ENCODE peak calls at places on chromosome 9, in six cellular contexts. One of them, this sample, is unnamed.

GRCh38 chr9:27279611-27280010 is 17.3 kb downstream of the EQTN start:
- DNase-seq in GM12878: no peak
- DNase-seq in A549: no peak
- DNase-seq in NB4: no peak
- DNase-seq in HepG2: no peak
- DNase-seq in endothelial cell of umbilical vein: peak
- DNase-seq in this sample: no peak

GRCh38 chr9:104872959-104873850 is 54.8 kb downstream of the ABCA1 start:
- DNase-seq in GM12878: no peak
- DNase-seq in A549: peak
- DNase-seq in NB4: peak
- DNase-seq in HepG2: peak
- DNase-seq in endothelial cell of umbilical vein: peak
- DNase-seq in this sample: no peak

GRCh38 chr9:123338710-123339665 is 17.0 kb upstream of the CRB2 start:
- DNase-seq in GM12878: peak
- DNase-seq in A549: no peak
- DNase-seq in NB4: peak
- DNase-seq in HepG2: no peak
- DNase-seq in endothelial cell of umbilical vein: peak
- DNase-seq in this sample: peak

GRCh38 chr9:33129251-33129885 is 37.8 kb downstream of the B4GALT1 start:
- DNase-seq in GM12878: no peak
- DNase-seq in A549: no peak
- DNase-seq in NB4: no peak
- DNase-seq in HepG2: no peak
- DNase-seq in endothelial cell of umbilical vein: no peak
- DNase-seq in this sample: no peak

GRCh38 chr9:1217076-1217475 is 166.9 kb downstream of the DMRT2 start:
- DNase-seq in GM12878: no peak
- DNase-seq in A549: no peak
- DNase-seq in NB4: no peak
- DNase-seq in HepG2: no peak
- DNase-seq in endothelial cell of umbilical vein: no peak
- DNase-seq in this sample: no peak

GRCh38 chr9:34377402-34377741 is 674 bp upstream of the MYORG start:
- DNase-seq in GM12878: no peak
- DNase-seq in A549: no peak
- DNase-seq in NB4: peak
- DNase-seq in HepG2: no peak
- DNase-seq in endothelial cell of umbilical vein: no peak
- DNase-seq in this sample: peak

GRCh38 chr9:124355032-124355940 is 60.0 kb downstream of the PSMB7 start:
- DNase-seq in GM12878: no peak
- DNase-seq in A549: no peak
- DNase-seq in NB4: no peak
- DNase-seq in HepG2: no peak
- DNase-seq in endothelial cell of umbilical vein: no peak
- DNase-seq in this sample: no peak

GRCh38 chr9:110047955-110048472 is 159.9 kb downstream of the C9orf152 start:
- DNase-seq in GM12878: no peak
- DNase-seq in A549: no peak
- DNase-seq in NB4: no peak
- DNase-seq in HepG2: no peak
- DNase-seq in endothelial cell of umbilical vein: peak
- DNase-seq in this sample: no peak

GRCh38 chr9:72983056-72983455 is 30.2 kb upstream of the ALDH1A1 start:
- DNase-seq in GM12878: no peak
- DNase-seq in A549: peak
- DNase-seq in NB4: no peak
- DNase-seq in HepG2: peak
- DNase-seq in endothelial cell of umbilical vein: no peak
- DNase-seq in this sample: no peak

GRCh38 chr9:136861874-136862457 is 4.1 kb downstream of the EDF1 start:
- DNase-seq in GM12878: no peak
- DNase-seq in A549: no peak
- DNase-seq in NB4: no peak
- DNase-seq in HepG2: no peak
- DNase-seq in endothelial cell of umbilical vein: no peak
- DNase-seq in this sample: no peak

GRCh38 chr9:130039504-130040147 is 3.4 kb downstream of the FNBP1 start:
- DNase-seq in GM12878: peak
- DNase-seq in A549: peak
- DNase-seq in NB4: peak
- DNase-seq in HepG2: no peak
- DNase-seq in endothelial cell of umbilical vein: no peak
- DNase-seq in this sample: no peak

GRCh38 chr9:130030821-130031481 is 12.0 kb downstream of the FNBP1 start:
- DNase-seq in GM12878: no peak
- DNase-seq in A549: no peak
- DNase-seq in NB4: no peak
- DNase-seq in HepG2: peak
- DNase-seq in endothelial cell of umbilical vein: no peak
- DNase-seq in this sample: no peak

GRCh38 chr9:130034570-130034969 is 8.4 kb downstream of the FNBP1 start:
- DNase-seq in GM12878: no peak
- DNase-seq in A549: no peak
- DNase-seq in NB4: peak
- DNase-seq in HepG2: no peak
- DNase-seq in endothelial cell of umbilical vein: peak
- DNase-seq in this sample: no peak

GRCh38 chr9:130040901-130041647 is 1.9 kb downstream of the FNBP1 start:
- DNase-seq in GM12878: no peak
- DNase-seq in A549: no peak
- DNase-seq in NB4: no peak
- DNase-seq in HepG2: no peak
- DNase-seq in endothelial cell of umbilical vein: no peak
- DNase-seq in this sample: no peak

GRCh38 chr9:130036099-130036498 is 6.9 kb downstream of the FNBP1 start:
- DNase-seq in GM12878: no peak
- DNase-seq in A549: no peak
- DNase-seq in NB4: no peak
- DNase-seq in HepG2: no peak
- DNase-seq in endothelial cell of umbilical vein: peak
- DNase-seq in this sample: no peak
- TF ChIP-seq MYC in GM12878: no peak
- TF ChIP-seq MYC in A549: no peak
- TF ChIP-seq MYC in NB4: no peak
- TF ChIP-seq MYC in HepG2: no peak
- TF ChIP-seq MYC in endothelial cell of umbilical vein: no peak
- TF ChIP-seq MYC in this sample: no peak

GRCh38 chr9:134624119-134624826 is 17.3 kb upstream of the COL5A1 start:
- DNase-seq in GM12878: no peak
- DNase-seq in A549: no peak
- DNase-seq in NB4: no peak
- DNase-seq in HepG2: no peak
- DNase-seq in endothelial cell of umbilical vein: no peak
- DNase-seq in this sample: no peak
- TF ChIP-seq MYC in GM12878: no peak
- TF ChIP-seq MYC in A549: no peak
- TF ChIP-seq MYC in NB4: no peak
- TF ChIP-seq MYC in HepG2: no peak
- TF ChIP-seq MYC in endothelial cell of umbilical vein: no peak
- TF ChIP-seq MYC in this sample: no peak

GRCh38 chr9:113514061-113514460 is 50.5 kb downstream of the RGS3 start:
- DNase-seq in GM12878: no peak
- DNase-seq in A549: no peak
- DNase-seq in NB4: no peak
- DNase-seq in HepG2: no peak
- DNase-seq in endothelial cell of umbilical vein: no peak
- DNase-seq in this sample: no peak
- TF ChIP-seq MYC in GM12878: no peak
- TF ChIP-seq MYC in A549: no peak
- TF ChIP-seq MYC in NB4: no peak
- TF ChIP-seq MYC in HepG2: no peak
- TF ChIP-seq MYC in endothelial cell of umbilical vein: no peak
- TF ChIP-seq MYC in this sample: no peak

GRCh38 chr9:97807681-97808080 is 45.3 kb upstream of the FOXE1 start:
- DNase-seq in GM12878: no peak
- DNase-seq in A549: no peak
- DNase-seq in NB4: no peak
- DNase-seq in HepG2: no peak
- DNase-seq in endothelial cell of umbilical vein: no peak
- DNase-seq in this sample: no peak
- TF ChIP-seq MYC in GM12878: no peak
- TF ChIP-seq MYC in A549: no peak
- TF ChIP-seq MYC in NB4: no peak
- TF ChIP-seq MYC in HepG2: no peak
- TF ChIP-seq MYC in endothelial cell of umbilical vein: no peak
- TF ChIP-seq MYC in this sample: no peak

DNA sequence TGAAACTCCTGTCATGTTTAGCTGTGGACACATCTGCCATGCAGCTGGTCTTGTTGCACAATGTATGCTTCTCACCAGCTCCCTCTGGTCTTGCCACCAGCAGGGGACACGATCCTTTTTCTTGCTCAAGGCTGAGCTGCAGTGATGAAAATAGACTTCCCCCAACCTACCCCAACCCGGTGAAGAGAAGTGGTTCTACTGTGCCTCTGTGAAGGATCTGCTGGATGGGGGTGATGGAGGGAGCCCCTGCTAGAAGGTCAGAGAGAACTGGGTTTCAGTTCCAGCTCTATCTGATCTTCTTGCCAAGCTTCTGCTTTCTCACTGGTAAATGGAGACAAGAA is 185.3 kb upstream of the KLF4 start:
- DNase-seq in GM12878: no peak
- DNase-seq in A549: no peak
- DNase-seq in NB4: peak
- DNase-seq in HepG2: no peak
- DNase-seq in endothelial cell of umbilical vein: no peak
- DNase-seq in this sample: no peak
- TF ChIP-seq MYC in GM12878: no peak
- TF ChIP-seq MYC in A549: no peak
- TF ChIP-seq MYC in NB4: peak
- TF ChIP-seq MYC in HepG2: no peak
- TF ChIP-seq MYC in endothelial cell of umbilical vein: no peak
- TF ChIP-seq MYC in this sample: no peak

DNA sequence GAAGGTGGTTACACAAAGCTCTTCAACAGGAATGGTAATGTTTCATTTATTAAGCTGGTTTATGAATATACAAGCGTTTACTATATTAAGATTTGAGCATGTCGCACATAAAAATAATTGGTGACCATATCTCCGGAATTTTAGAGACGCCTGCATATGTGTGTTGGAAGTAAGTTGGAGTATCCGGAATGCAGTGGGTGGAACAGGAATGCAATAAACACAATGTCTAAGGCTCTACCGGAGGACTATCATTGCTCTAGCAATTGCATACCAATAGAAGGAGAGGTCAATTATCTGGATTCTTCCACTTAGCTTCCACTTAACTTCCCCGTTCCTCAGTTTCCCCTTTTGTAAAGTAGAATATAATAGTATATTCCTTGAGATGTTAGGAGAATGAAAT is 1.1 kb upstream of the CEP78 start:
- DNase-seq in GM12878: no peak
- DNase-seq in A549: no peak
- DNase-seq in NB4: no peak
- DNase-seq in HepG2: no peak
- DNase-seq in endothelial cell of umbilical vein: no peak
- DNase-seq in this sample: no peak
- TF ChIP-seq MYC in GM12878: no peak
- TF ChIP-seq MYC in A549: no peak
- TF ChIP-seq MYC in NB4: no peak
- TF ChIP-seq MYC in HepG2: no peak
- TF ChIP-seq MYC in endothelial cell of umbilical vein: no peak
- TF ChIP-seq MYC in this sample: no peak

GRCh38 chr9:93387791-93388190 is 63.7 kb upstream of the FAM120A start:
- DNase-seq in GM12878: no peak
- DNase-seq in A549: no peak
- DNase-seq in NB4: no peak
- DNase-seq in HepG2: no peak
- DNase-seq in endothelial cell of umbilical vein: no peak
- DNase-seq in this sample: no peak
- TF ChIP-seq MYC in GM12878: no peak
- TF ChIP-seq MYC in A549: no peak
- TF ChIP-seq MYC in NB4: no peak
- TF ChIP-seq MYC in HepG2: no peak
- TF ChIP-seq MYC in endothelial cell of umbilical vein: no peak
- TF ChIP-seq MYC in this sample: no peak

GRCh38 chr9:135023389-135023788 is 64.1 kb upstream of the OLFM1 start:
- DNase-seq in GM12878: no peak
- DNase-seq in A549: no peak
- DNase-seq in NB4: no peak
- DNase-seq in HepG2: no peak
- DNase-seq in endothelial cell of umbilical vein: peak
- DNase-seq in this sample: no peak
- TF ChIP-seq MYC in GM12878: no peak
- TF ChIP-seq MYC in A549: no peak
- TF ChIP-seq MYC in NB4: no peak
- TF ChIP-seq MYC in HepG2: no peak
- TF ChIP-seq MYC in endothelial cell of umbilical vein: no peak
- TF ChIP-seq MYC in this sample: no peak

DNA sequence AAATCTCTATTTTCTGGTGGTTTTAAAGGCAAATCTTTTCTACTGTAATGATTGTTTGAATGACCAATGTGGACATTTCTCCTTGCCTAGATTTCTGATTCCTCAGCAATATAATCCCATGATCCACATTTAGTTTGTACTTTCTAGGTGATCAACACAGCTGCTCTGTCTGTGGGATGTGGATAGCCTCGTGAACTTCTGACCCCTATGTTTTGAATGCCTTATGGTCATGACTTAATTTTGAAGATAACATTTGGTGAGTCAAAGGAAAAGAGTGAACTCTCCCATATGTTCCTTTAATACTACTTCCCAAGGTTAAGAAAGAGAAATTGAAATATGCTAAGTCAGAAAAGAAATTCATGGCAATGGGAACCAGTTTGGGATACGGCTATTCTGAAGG is 147.5 kb downstream of the CAVIN4 start:
- DNase-seq in GM12878: no peak
- DNase-seq in A549: no peak
- DNase-seq in NB4: no peak
- DNase-seq in HepG2: no peak
- DNase-seq in endothelial cell of umbilical vein: no peak
- DNase-seq in this sample: no peak
- TF ChIP-seq MYC in GM12878: no peak
- TF ChIP-seq MYC in A549: no peak
- TF ChIP-seq MYC in NB4: no peak
- TF ChIP-seq MYC in HepG2: no peak
- TF ChIP-seq MYC in endothelial cell of umbilical vein: no peak
- TF ChIP-seq MYC in this sample: no peak

This sample was measured in K562.